ENCODE peak calls at places on chromosomes 6 and 20, in four cellular contexts. R is heart left ventricle, T is right cardiac atrium, U is heart right ventricle. P is an unnamed sample.
A peak's percentile ranks its signal among the peaks of the same experiment; 100 is the strongest.

GRCh38 chr20:48783533-48784272 is 44.1 kb downstream of the PREX1 start:
- DNase-seq in R (no peak), T (no peak), U (no peak), P (no peak)

GRCh38 chr6:143726015-143726647 is 48.4 kb downstream of the PHACTR2 start:
- DNase-seq in R (no peak), T (no peak), U (no peak), P (no peak)

GRCh38 chr6:31621991-31622390 is 1.5 kb downstream of the PRRC2A start:
- DNase-seq in R (no peak), T (no peak), U (no peak), P (no peak)

GRCh38 chr20:36408219-36408618 is 102.1 kb downstream of the DLGAP4 start:
- DNase-seq in R (no peak), T (peak; percentile 57), U (peak; percentile 19), P (no peak)

GRCh38 chr20:2402271-2402980 is 21.7 kb downstream of the TGM6 start:
- DNase-seq in R (no peak), T (no peak), U (no peak), P (no peak)

GRCh38 chr6:137819740-137820139 is 47.3 kb upstream of the TNFAIP3 start:
- DNase-seq in R (no peak), T (no peak), U (no peak), P (no peak)

GRCh38 chr6:114096553-114097172 is 125.7 kb upstream of the HDAC2 start:
- DNase-seq in R (no peak), T (no peak), U (no peak), P (no peak)

GRCh38 chr6:8821921-8822512 is 386.7 kb upstream of the SLC35B3 start:
- DNase-seq in R (no peak), T (no peak), U (no peak), P (no peak)

GRCh38 chr6:138188278-138188923 is 26.7 kb downstream of the ARFGEF3 start:
- DNase-seq in R (no peak), T (no peak), U (no peak), P (no peak)

GRCh38 chr6:41283597-41283996 is 2.9 kb downstream of the TREM1 start:
- DNase-seq in R (no peak), T (no peak), U (no peak), P (no peak)

GRCh38 chr6:85483041-85483700 is 33.3 kb downstream of the NT5E start:
- DNase-seq in R (peak; percentile 66), T (peak; percentile 92), U (peak; percentile 79), P (peak; percentile 44)

GRCh38 chr6:45512594-45512993 is 134.9 kb upstream of the SUPT3H start:
- DNase-seq in R (no peak), T (no peak), U (no peak), P (no peak)

GRCh38 chr6:136677822-136678221 is 114.5 kb downstream of the MAP3K5 start:
- DNase-seq in R (no peak), T (no peak), U (no peak), P (no peak)

GRCh38 chr6:126113261-126113660 is 126.9 kb downstream of the TRMT11 start:
- DNase-seq in R (no peak), T (no peak), U (no peak), P (no peak)

GRCh38 chr6:111556004-111556403 is 49.7 kb downstream of the TRAF3IP2 start:
- DNase-seq in R (no peak), T (peak; percentile 52), U (no peak), P (no peak)

GRCh38 chr6:163405412-163406309 is 8.9 kb upstream of the QKI start:
- DNase-seq in R (peak; percentile 86), T (peak; percentile 84), U (peak; percentile 69), P (peak; percentile 59)

GRCh38 chr6:154386848-154387717 is 30.5 kb upstream of the IPCEF1 start:
- DNase-seq in R (no peak), T (no peak), U (no peak), P (no peak)

GRCh38 chr6:34312259-34312658 is 63.5 kb upstream of the SMIM29 start:
- DNase-seq in R (no peak), T (no peak), U (no peak), P (no peak)

GRCh38 chr20:19048898-19049889 is 163.2 kb upstream of the SLC24A3 start:
- DNase-seq in R (peak; percentile 75), T (peak; percentile 52), U (peak; percentile 36), P (no peak)

GRCh38 chr6:139879823-139880356 is 505.4 kb upstream of the CITED2 start:
- DNase-seq in R (no peak), T (no peak), U (no peak), P (no peak)

GRCh38 chr20:8385247-8385646 is 253.2 kb downstream of the PLCB1 start:
- DNase-seq in R (peak; percentile 62), T (peak; percentile 60), U (peak; percentile 31), P (peak; percentile 13)

GRCh38 chr6:144661101-144661806 is 376.1 kb downstream of the UTRN start:
- DNase-seq in R (no peak), T (no peak), U (no peak), P (no peak)

GRCh38 chr6:38483526-38483925 is 156.2 kb downstream of the BTBD9 start:
- DNase-seq in R (no peak), T (no peak), U (no peak), P (no peak)

GRCh38 chr20:18288748-18289705 is 700 bp downstream of the ZNF133 start:
- DNase-seq in R (no peak), T (no peak), U (no peak), P (no peak)

GRCh38 chr6:11215773-11216172 is 16.7 kb downstream of the NEDD9 start:
- DNase-seq in R (no peak), T (no peak), U (no peak), P (no peak)

GRCh38 chr20:8424010-8424409 is 291.9 kb downstream of the PLCB1 start:
- DNase-seq in R (no peak), T (no peak), U (no peak), P (no peak)

GRCh38 chr20:1328680-1329330 is at the start of gene SDCBP2:
- DNase-seq in R (no peak), T (peak; percentile 38), U (no peak), P (no peak)

GRCh38 chr20:47950103-47950502 is 164.8 kb upstream of the SULF2 start:
- DNase-seq in R (no peak), T (no peak), U (no peak), P (no peak)

GRCh38 chr6:168624540-168624939 is 183.6 kb downstream of the SMOC2 start:
- DNase-seq in R (no peak), T (no peak), U (no peak), P (no peak)

GRCh38 chr20:16290358-16290757 is 282.9 kb downstream of the KIF16B start:
- DNase-seq in R (no peak), T (no peak), U (no peak), P (no peak)

GRCh38 chr6:29517245-29517644 is 29.5 kb upstream of the MAS1L start:
- DNase-seq in R (no peak), T (no peak), U (no peak), P (no peak)

GRCh38 chr20:25984933-25985332 is 288.3 kb upstream of the ZNF337 start:
- DNase-seq in R (peak; percentile 77), T (peak; percentile 87), U (peak; percentile 40), P (peak; percentile 34)

GRCh38 chr6:167481527-167481926 is 156.6 kb downstream of the TTLL2 start:
- DNase-seq in R (no peak), T (peak; percentile 32), U (no peak), P (no peak)

GRCh38 chr6:126661646-126662045 is 321.7 kb downstream of the CENPW start:
- DNase-seq in R (no peak), T (no peak), U (no peak), P (no peak)

GRCh38 chr6:113364781-113365545 is 492.2 kb upstream of the MARCKS start:
- DNase-seq in R (no peak), T (no peak), U (no peak), P (no peak)

GRCh38 chr20:57663681-57664451 is 43.6 kb upstream of the ZBP1 start:
- DNase-seq in R (peak; percentile 24), T (no peak), U (no peak), P (no peak)

DNA sequence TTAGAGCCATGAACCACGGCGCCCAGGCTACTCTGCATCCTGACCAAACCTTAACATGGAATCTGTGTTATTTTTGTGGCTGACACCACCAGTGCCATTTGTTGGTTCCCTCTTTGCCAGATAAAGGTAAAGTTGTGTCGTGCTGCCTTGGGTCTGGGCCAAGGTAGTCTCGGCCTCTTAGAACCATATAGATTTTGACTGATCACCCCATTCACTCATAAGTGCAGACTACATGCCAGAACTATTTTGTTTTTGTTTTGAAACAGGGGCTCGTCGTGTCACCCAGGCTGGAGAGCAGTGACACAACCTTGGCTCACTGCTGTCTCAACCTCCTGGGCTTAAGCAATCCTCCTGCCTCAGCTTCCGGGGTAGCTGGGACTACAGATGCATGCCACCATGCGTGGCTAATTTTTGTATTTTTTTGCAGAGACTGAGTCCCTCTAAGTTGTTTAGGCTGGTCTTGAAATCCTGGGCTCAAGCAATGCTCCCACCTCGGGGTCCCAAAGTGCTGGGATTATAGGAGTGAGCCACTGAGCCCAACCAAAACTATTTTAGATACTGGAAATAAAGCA is 19.2 kb upstream of the RIPOR3 start:
- DNase-seq in R (no peak), T (no peak), U (no peak), P (no peak)
- H3K27ac ChIP-seq in R (no peak overlapping the region), T (no peak overlapping the region), U (no peak overlapping the region), P (no peak overlapping the region)

DNA sequence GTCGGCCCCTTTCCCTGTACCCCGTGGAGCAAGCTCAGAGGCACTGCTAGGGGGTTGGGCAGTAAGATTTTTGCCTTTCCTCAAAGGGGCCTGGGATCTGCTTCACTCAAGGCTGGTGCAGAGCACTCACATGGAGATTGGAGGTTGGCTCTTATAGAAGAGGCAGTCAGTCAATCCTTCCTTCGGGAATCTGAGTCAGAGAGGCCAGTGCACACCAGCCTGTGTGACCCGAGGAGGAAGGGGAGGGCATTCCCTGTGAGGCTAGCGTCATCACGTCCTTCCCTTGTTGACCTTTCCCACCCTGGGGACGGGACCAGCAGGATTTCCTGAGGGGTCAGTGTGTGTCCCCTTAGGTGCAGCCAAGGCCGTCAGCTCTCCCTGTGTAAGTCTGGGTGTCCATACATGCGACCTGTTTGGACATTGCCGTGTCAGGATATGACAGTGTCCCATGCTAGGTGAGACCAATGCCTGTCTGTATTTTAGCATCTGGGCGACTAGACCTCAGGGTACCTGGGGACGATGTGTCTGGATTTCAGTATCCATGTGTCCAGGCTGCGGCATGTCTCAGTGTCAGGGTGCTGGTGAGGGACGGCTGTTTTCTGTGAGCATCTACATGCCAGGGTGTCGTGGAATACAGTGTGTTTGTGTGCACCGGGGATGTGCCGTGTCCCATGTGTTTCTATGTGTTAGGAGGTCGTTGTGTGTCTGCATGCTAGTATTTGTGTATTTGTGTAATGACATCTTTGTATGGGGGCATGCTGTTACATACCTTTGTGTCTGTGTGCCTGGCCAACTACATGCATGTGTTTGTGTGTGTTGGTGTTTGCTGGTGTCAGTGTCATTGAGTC is 2.8 kb upstream of the ZNF512B start:
- DNase-seq in R (peak; percentile 35), T (peak; percentile 60), U (peak; percentile 23), P (no peak)
- H3K27ac ChIP-seq in R (no peak overlapping the region), T (no peak overlapping the region), U (peak overlapping the region; percentile 63), P (no peak overlapping the region)

GRCh38 chr6:35896228-35896627 is 24.7 kb downstream of the SRPK1 start:
- DNase-seq in R (no peak), T (no peak), U (no peak), P (no peak)
- H3K27ac ChIP-seq in R (no peak overlapping the region), T (no peak overlapping the region), U (no peak overlapping the region), P (no peak overlapping the region)

DNA sequence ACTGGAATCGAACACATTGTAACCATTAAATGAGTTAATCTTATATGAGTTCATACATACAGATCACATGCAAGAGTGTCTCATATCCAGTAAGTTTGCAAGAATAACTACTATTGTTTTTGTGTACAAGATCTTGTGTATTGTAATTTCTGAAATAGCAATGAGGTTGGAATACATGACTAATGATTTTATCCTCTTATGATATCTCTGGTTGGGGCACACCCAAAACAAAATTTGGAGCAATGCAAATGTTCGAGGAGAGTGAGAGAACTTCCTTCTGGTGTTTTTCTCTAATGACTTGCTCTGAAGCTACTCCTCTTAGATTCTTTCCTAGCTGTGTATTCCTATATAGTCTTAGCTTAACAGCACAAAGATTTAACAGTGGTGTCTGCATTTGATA is 252.5 kb downstream of the LAMA2 start:
- DNase-seq in R (no peak), T (no peak), U (no peak), P (no peak)
- H3K27ac ChIP-seq in R (peak overlapping the region; percentile 65), T (no peak overlapping the region), U (peak overlapping the region; percentile 70), P (no peak overlapping the region)